ENCODE peak calls at places on chromosomes 16 and 17, in ten cellular contexts. One of them, this sample, is unnamed.

GRCh38 chr17:78889525-78889924 is 13.5 kb downstream of the CEP295NL start:
- DNase-seq in Peyer's patch: peak; percentile 64
- DNase-seq in tibial nerve: no peak
- DNase-seq in ovary: no peak
- DNase-seq in suprapubic skin: no peak
- DNase-seq in body of pancreas: no peak
- DNase-seq in heart left ventricle: no peak
- DNase-seq in upper lobe of left lung: peak; percentile 55
- DNase-seq in sigmoid colon: no peak
- DNase-seq in H1: no peak
- DNase-seq in this sample: no peak

GRCh38 chr16:58116529-58116928 is 12.7 kb downstream of the CFAP20 start:
- DNase-seq in Peyer's patch: no peak
- DNase-seq in tibial nerve: no peak
- DNase-seq in ovary: no peak
- DNase-seq in suprapubic skin: no peak
- DNase-seq in body of pancreas: no peak
- DNase-seq in heart left ventricle: no peak
- DNase-seq in upper lobe of left lung: no peak
- DNase-seq in sigmoid colon: no peak
- DNase-seq in H1: no peak
- DNase-seq in this sample: no peak

GRCh38 chr17:60601443-60602384 is 1.7 kb downstream of the PPM1D start:
- DNase-seq in Peyer's patch: peak; percentile 66
- DNase-seq in tibial nerve: no peak
- DNase-seq in ovary: peak; percentile 70
- DNase-seq in suprapubic skin: no peak
- DNase-seq in body of pancreas: peak; percentile 69
- DNase-seq in heart left ventricle: peak; percentile 47
- DNase-seq in upper lobe of left lung: peak; percentile 34
- DNase-seq in sigmoid colon: peak; percentile 73
- DNase-seq in H1: peak; percentile 63
- DNase-seq in this sample: no peak

GRCh38 chr16:75320435-75320834 is 69.0 kb upstream of the BCAR1 start:
- DNase-seq in Peyer's patch: no peak
- DNase-seq in tibial nerve: no peak
- DNase-seq in ovary: no peak
- DNase-seq in suprapubic skin: no peak
- DNase-seq in body of pancreas: no peak
- DNase-seq in heart left ventricle: peak; percentile 41
- DNase-seq in upper lobe of left lung: no peak
- DNase-seq in sigmoid colon: no peak
- DNase-seq in H1: no peak
- DNase-seq in this sample: no peak

GRCh38 chr17:51455931-51456330 is 195.6 kb downstream of the UTP18 start:
- DNase-seq in Peyer's patch: no peak
- DNase-seq in tibial nerve: no peak
- DNase-seq in ovary: no peak
- DNase-seq in suprapubic skin: no peak
- DNase-seq in body of pancreas: no peak
- DNase-seq in heart left ventricle: no peak
- DNase-seq in upper lobe of left lung: no peak
- DNase-seq in sigmoid colon: no peak
- DNase-seq in H1: no peak
- DNase-seq in this sample: no peak

GRCh38 chr16:83998091-83998490 is 30.0 kb downstream of the NECAB2 start:
- DNase-seq in Peyer's patch: no peak
- DNase-seq in tibial nerve: no peak
- DNase-seq in ovary: no peak
- DNase-seq in suprapubic skin: no peak
- DNase-seq in body of pancreas: no peak
- DNase-seq in heart left ventricle: no peak
- DNase-seq in upper lobe of left lung: no peak
- DNase-seq in sigmoid colon: no peak
- DNase-seq in H1: no peak
- DNase-seq in this sample: no peak

GRCh38 chr17:42698736-42699414 is 16.5 kb downstream of the CNTNAP1 start:
- DNase-seq in Peyer's patch: no peak
- DNase-seq in tibial nerve: no peak
- DNase-seq in ovary: peak; percentile 91
- DNase-seq in suprapubic skin: peak; percentile 56
- DNase-seq in body of pancreas: no peak
- DNase-seq in heart left ventricle: peak; percentile 60
- DNase-seq in upper lobe of left lung: no peak
- DNase-seq in sigmoid colon: no peak
- DNase-seq in H1: no peak
- DNase-seq in this sample: no peak

GRCh38 chr16:87098361-87098760 is 218.8 kb downstream of the C16orf95 start:
- DNase-seq in Peyer's patch: no peak
- DNase-seq in tibial nerve: no peak
- DNase-seq in ovary: no peak
- DNase-seq in suprapubic skin: no peak
- DNase-seq in body of pancreas: peak; percentile 95
- DNase-seq in heart left ventricle: no peak
- DNase-seq in upper lobe of left lung: no peak
- DNase-seq in sigmoid colon: no peak
- DNase-seq in H1: no peak
- DNase-seq in this sample: no peak

DNA sequence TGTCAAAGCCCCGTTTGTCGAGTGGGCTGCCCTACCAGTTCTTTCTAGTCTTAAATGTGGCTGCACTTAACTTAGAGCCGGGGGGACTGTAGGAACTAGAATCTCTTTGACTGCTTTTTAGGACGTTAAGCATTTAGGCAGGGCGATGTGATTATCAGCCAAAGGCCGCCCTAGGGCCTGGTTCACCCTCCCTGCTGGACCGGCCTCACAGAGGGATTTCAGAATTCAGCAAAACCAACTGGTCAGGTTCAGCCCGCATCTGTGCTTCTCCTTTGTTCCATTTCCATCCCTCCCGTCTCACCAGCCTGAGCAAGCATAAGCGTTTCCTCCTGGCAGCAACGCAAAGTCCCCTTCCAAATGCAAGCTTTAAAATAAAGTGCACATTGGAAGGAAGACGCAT is 16.4 kb upstream of the NAT9 start:
- DNase-seq in Peyer's patch: no peak
- DNase-seq in tibial nerve: no peak
- DNase-seq in ovary: no peak
- DNase-seq in suprapubic skin: no peak
- DNase-seq in body of pancreas: no peak
- DNase-seq in heart left ventricle: no peak
- DNase-seq in upper lobe of left lung: no peak
- DNase-seq in sigmoid colon: no peak
- DNase-seq in H1: no peak
- DNase-seq in this sample: no peak
- H3K36me3 ChIP-seq in Peyer's patch: peaks cover 48% of the 10 kb centered on the region
- H3K36me3 ChIP-seq in tibial nerve: no peaks in the 10 kb centered on the region
- H3K36me3 ChIP-seq in ovary: no peaks in the 10 kb centered on the region
- H3K36me3 ChIP-seq in suprapubic skin: peaks cover 65% of the 10 kb centered on the region
- H3K36me3 ChIP-seq in body of pancreas: peaks cover 21% of the 10 kb centered on the region
- H3K36me3 ChIP-seq in heart left ventricle: peaks cover 46% of the 10 kb centered on the region
- H3K36me3 ChIP-seq in upper lobe of left lung: peaks cover 7% of the 10 kb centered on the region
- H3K36me3 ChIP-seq in sigmoid colon: peaks cover 19% of the 10 kb centered on the region
- H3K36me3 ChIP-seq in H1: peaks cover 9% of the 10 kb centered on the region
- H3K36me3 ChIP-seq in this sample: peaks cover 82% of the 10 kb centered on the region

GRCh38 chr17:82722341-82723013 is 6.0 kb downstream of the FN3KRP start:
- DNase-seq in Peyer's patch: no peak
- DNase-seq in tibial nerve: no peak
- DNase-seq in ovary: no peak
- DNase-seq in suprapubic skin: no peak
- DNase-seq in body of pancreas: no peak
- DNase-seq in heart left ventricle: no peak
- DNase-seq in upper lobe of left lung: no peak
- DNase-seq in sigmoid colon: no peak
- DNase-seq in H1: no peak
- DNase-seq in this sample: no peak

GRCh38 chr17:82720204-82720603 is 3.7 kb downstream of the FN3KRP start:
- DNase-seq in Peyer's patch: no peak
- DNase-seq in tibial nerve: no peak
- DNase-seq in ovary: no peak
- DNase-seq in suprapubic skin: no peak
- DNase-seq in body of pancreas: no peak
- DNase-seq in heart left ventricle: no peak
- DNase-seq in upper lobe of left lung: no peak
- DNase-seq in sigmoid colon: no peak
- DNase-seq in H1: no peak
- DNase-seq in this sample: no peak

GRCh38 chr17:82726427-82726826 is 9.0 kb upstream of the FN3K start:
- DNase-seq in Peyer's patch: no peak
- DNase-seq in tibial nerve: no peak
- DNase-seq in ovary: no peak
- DNase-seq in suprapubic skin: no peak
- DNase-seq in body of pancreas: no peak
- DNase-seq in heart left ventricle: no peak
- DNase-seq in upper lobe of left lung: no peak
- DNase-seq in sigmoid colon: no peak
- DNase-seq in H1: no peak
- DNase-seq in this sample: no peak

GRCh38 chr17:82718986-82719685 is 2.6 kb downstream of the FN3KRP start:
- DNase-seq in Peyer's patch: no peak
- DNase-seq in tibial nerve: no peak
- DNase-seq in ovary: no peak
- DNase-seq in suprapubic skin: no peak
- DNase-seq in body of pancreas: no peak
- DNase-seq in heart left ventricle: no peak
- DNase-seq in upper lobe of left lung: no peak
- DNase-seq in sigmoid colon: no peak
- DNase-seq in H1: no peak
- DNase-seq in this sample: no peak

DNA sequence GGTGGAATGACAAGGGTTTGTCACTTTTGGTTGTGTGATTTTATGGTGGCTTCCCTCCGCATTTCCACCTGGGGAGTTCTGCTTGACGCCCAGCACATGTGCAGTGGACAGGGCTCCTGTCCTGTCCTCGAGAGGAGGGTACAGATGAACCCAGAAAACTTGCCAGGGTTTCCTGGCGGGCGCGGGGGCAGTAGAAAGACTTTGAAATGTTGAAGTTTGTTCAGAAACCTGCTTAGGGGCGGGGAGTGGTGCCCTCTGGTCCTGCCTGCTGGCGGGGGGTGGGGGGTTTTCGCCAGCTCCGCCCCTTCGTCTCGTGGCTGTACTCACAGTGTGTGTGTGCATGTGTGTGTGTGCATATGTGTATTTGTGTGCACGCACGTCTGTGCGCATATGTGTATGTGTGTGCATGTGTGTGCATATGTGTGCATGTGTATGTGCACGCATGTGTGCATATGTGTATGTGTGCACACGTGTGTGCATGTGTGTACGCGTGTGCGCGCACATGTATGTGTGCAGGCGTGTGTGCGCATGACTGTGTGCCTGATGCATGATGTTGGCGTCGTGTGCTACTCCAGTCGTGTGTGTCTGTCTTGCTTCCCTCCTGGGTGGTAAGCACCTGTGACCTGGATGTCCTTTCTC is 6.8 kb downstream of the FN3KRP start:
- DNase-seq in Peyer's patch: no peak
- DNase-seq in tibial nerve: no peak
- DNase-seq in ovary: no peak
- DNase-seq in suprapubic skin: no peak
- DNase-seq in body of pancreas: no peak
- DNase-seq in heart left ventricle: no peak
- DNase-seq in upper lobe of left lung: no peak
- DNase-seq in sigmoid colon: no peak
- DNase-seq in H1: no peak
- DNase-seq in this sample: no peak
- TF ChIP-seq POLR2A in Peyer's patch: no peak
- TF ChIP-seq POLR2A in tibial nerve: no peak
- TF ChIP-seq POLR2A in ovary: no peak
- TF ChIP-seq POLR2A in suprapubic skin: no peak
- TF ChIP-seq POLR2A in body of pancreas: no peak
- TF ChIP-seq POLR2A in heart left ventricle: no peak
- TF ChIP-seq POLR2A in upper lobe of left lung: no peak
- TF ChIP-seq POLR2A in sigmoid colon: no peak
- TF ChIP-seq POLR2A in H1: no peak
- TF ChIP-seq POLR2A in this sample: no peak

GRCh38 chr17:82782657-82783207 is 30.9 kb downstream of the TBCD start:
- DNase-seq in Peyer's patch: no peak
- DNase-seq in tibial nerve: no peak
- DNase-seq in ovary: no peak
- DNase-seq in suprapubic skin: no peak
- DNase-seq in body of pancreas: no peak
- DNase-seq in heart left ventricle: no peak
- DNase-seq in upper lobe of left lung: peak; percentile 23
- DNase-seq in sigmoid colon: no peak
- DNase-seq in H1: no peak
- DNase-seq in this sample: no peak

GRCh38 chr17:82780981-82781893 is 29.4 kb downstream of the TBCD start:
- DNase-seq in Peyer's patch: no peak
- DNase-seq in tibial nerve: no peak
- DNase-seq in ovary: no peak
- DNase-seq in suprapubic skin: no peak
- DNase-seq in body of pancreas: no peak
- DNase-seq in heart left ventricle: no peak
- DNase-seq in upper lobe of left lung: no peak
- DNase-seq in sigmoid colon: no peak
- DNase-seq in H1: no peak
- DNase-seq in this sample: no peak

GRCh38 chr17:82781894-82782274 is 30.0 kb downstream of the TBCD start:
- DNase-seq in Peyer's patch: peak; percentile 93
- DNase-seq in tibial nerve: peak; percentile 68
- DNase-seq in ovary: peak; percentile 79
- DNase-seq in suprapubic skin: peak; percentile 88
- DNase-seq in body of pancreas: peak; percentile 80
- DNase-seq in heart left ventricle: peak; percentile 85
- DNase-seq in upper lobe of left lung: peak; percentile 89
- DNase-seq in sigmoid colon: peak; percentile 88
- DNase-seq in H1: peak; percentile 90
- DNase-seq in this sample: peak; percentile 42

GRCh38 chr17:82779541-82779940 is 27.7 kb downstream of the TBCD start:
- DNase-seq in Peyer's patch: no peak
- DNase-seq in tibial nerve: no peak
- DNase-seq in ovary: no peak
- DNase-seq in suprapubic skin: no peak
- DNase-seq in body of pancreas: no peak
- DNase-seq in heart left ventricle: no peak
- DNase-seq in upper lobe of left lung: no peak
- DNase-seq in sigmoid colon: no peak
- DNase-seq in H1: no peak
- DNase-seq in this sample: no peak

DNA sequence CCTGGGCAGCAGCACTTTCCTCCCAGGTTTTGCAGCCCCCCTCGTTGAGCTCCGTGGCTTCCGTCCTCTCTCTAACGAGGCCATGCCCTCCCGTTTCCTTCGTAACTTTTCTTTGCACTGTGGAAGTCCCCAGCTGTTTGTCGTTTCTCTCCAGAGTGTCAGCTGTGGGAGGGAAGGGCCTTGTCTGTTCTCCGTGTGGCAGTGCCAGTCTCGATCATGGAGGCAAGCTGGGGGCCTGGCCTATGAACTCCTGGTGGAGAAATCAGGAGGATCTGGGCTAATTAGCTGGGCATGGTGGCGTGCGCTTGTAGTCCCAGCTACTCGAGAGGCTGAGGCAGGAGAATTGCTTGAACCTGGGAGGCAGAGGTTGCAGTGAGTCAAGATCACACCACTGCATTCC is 28.3 kb downstream of the TBCD start:
- DNase-seq in Peyer's patch: no peak
- DNase-seq in tibial nerve: no peak
- DNase-seq in ovary: no peak
- DNase-seq in suprapubic skin: no peak
- DNase-seq in body of pancreas: no peak
- DNase-seq in heart left ventricle: no peak
- DNase-seq in upper lobe of left lung: no peak
- DNase-seq in sigmoid colon: no peak
- DNase-seq in H1: no peak
- DNase-seq in this sample: no peak
- H3K36me3 ChIP-seq in Peyer's patch: peaks cover 12% of the 10 kb centered on the region
- H3K36me3 ChIP-seq in tibial nerve: no peaks in the 10 kb centered on the region
- H3K36me3 ChIP-seq in ovary: no peaks in the 10 kb centered on the region
- H3K36me3 ChIP-seq in suprapubic skin: peaks cover 29% of the 10 kb centered on the region
- H3K36me3 ChIP-seq in body of pancreas: peaks cover 3% of the 10 kb centered on the region
- H3K36me3 ChIP-seq in heart left ventricle: peaks cover 21% of the 10 kb centered on the region
- H3K36me3 ChIP-seq in upper lobe of left lung: no peaks in the 10 kb centered on the region
- H3K36me3 ChIP-seq in sigmoid colon: no peaks in the 10 kb centered on the region
- H3K36me3 ChIP-seq in H1: peaks cover 25% of the 10 kb centered on the region
- H3K36me3 ChIP-seq in this sample: no peaks in the 10 kb centered on the region

DNA sequence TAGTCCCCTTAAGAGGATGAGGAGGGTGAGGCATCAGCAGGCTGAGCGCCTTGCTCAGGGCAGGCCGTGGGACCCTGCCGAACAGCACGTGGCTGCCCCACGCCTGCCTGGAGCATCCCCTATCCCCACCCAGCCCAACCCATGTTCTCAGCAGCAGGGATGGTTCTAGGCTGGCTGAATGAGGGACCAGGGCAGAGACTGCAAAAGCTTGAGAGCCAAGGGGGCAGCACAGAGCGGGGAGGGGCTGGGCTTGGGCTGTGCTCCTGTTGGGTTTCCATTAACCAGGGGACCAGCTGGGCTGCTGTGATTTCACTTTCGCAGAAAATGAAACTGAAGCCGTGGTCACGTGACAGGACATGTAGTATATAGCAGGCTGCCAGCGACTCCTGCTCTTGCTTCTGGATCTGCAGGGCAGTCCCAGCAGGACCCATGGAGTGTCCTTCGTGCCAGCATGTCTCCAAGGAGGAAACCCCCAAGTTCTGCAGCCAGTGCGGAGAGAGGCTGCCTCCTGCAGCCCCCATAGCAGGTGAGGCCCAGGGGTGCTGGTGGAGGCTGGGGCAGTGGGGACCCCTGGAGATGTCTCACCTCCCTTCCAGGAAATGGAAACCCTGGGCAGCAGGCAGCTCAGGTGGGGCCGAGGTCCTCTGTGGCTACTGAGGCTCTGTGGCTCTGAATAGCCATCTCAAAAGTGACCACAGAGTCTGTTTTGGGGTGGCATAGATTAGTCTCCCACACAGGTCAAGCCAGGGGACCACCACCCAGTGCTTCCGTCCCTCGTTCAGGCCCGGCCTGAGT is 2.8 kb downstream of the RNF213 start:
- DNase-seq in Peyer's patch: peak; percentile 97
- DNase-seq in tibial nerve: peak; percentile 76
- DNase-seq in ovary: peak; percentile 89
- DNase-seq in suprapubic skin: peak; percentile 87
- DNase-seq in body of pancreas: peak; percentile 90
- DNase-seq in heart left ventricle: peak; percentile 91
- DNase-seq in upper lobe of left lung: peak; percentile 96
- DNase-seq in sigmoid colon: peak; percentile 95
- DNase-seq in H1: peak; percentile 51
- DNase-seq in this sample: peak; percentile 81
- TF ChIP-seq POLR2A in Peyer's patch: peak; percentile 83
- TF ChIP-seq POLR2A in tibial nerve: no peak
- TF ChIP-seq POLR2A in ovary: no peak
- TF ChIP-seq POLR2A in suprapubic skin: no peak
- TF ChIP-seq POLR2A in body of pancreas: peak; percentile 92
- TF ChIP-seq POLR2A in heart left ventricle: peak; percentile 58
- TF ChIP-seq POLR2A in upper lobe of left lung: no peak
- TF ChIP-seq POLR2A in sigmoid colon: no peak
- TF ChIP-seq POLR2A in H1: no peak
- TF ChIP-seq POLR2A in this sample: no peak

This sample was measured in esophagus squamous epithelium.